ENCODE peak calls at places on chromosomes 3 and 15, in six cellular contexts. E is A549, Z is AG04450, N is fibroblast of lung, D is psoas muscle, G is AG10803. T is an unnamed sample.

GRCh38 chr15:41207687-41208448 is 22.7 kb downstream of the EXD1 start:
- DNase-seq in E (no peak), Z (peak), N (peak), D (no peak), G (peak), T (peak)

GRCh38 chr3:169999433-169999832 is 32.8 kb downstream of the SEC62 start:
- DNase-seq in E (no peak), Z (no peak), N (no peak), D (no peak), G (no peak), T (no peak)

GRCh38 chr15:89439764-89440163 is 56.6 kb downstream of the RHCG start:
- DNase-seq in E (no peak), Z (no peak), N (no peak), D (no peak), G (no peak), T (no peak)

GRCh38 chr3:37736632-37737031 is 125.0 kb upstream of the CTDSPL start:
- DNase-seq in E (no peak), Z (no peak), N (peak), D (no peak), G (no peak), T (peak)

GRCh38 chr15:73965730-73966103 is 26.4 kb downstream of the STOML1 start:
- DNase-seq in E (no peak), Z (no peak), N (peak), D (no peak), G (peak), T (peak)

GRCh38 chr3:73563896-73564582 is 60.7 kb downstream of the PDZRN3 start:
- DNase-seq in E (no peak), Z (no peak), N (no peak), D (no peak), G (peak), T (no peak)

GRCh38 chr15:99174567-99174966 is 69.7 kb downstream of the SYNM start:
- DNase-seq in E (no peak), Z (no peak), N (no peak), D (peak), G (no peak), T (peak)

GRCh38 chr3:30538787-30539186 is 67.6 kb upstream of the TGFBR2 start:
- DNase-seq in E (peak), Z (peak), N (peak), D (no peak), G (peak), T (peak)

GRCh38 chr15:85687329-85687728 is 107.4 kb downstream of the KLHL25 start:
- DNase-seq in E (no peak), Z (no peak), N (no peak), D (no peak), G (no peak), T (no peak)

GRCh38 chr3:90091557-90091956 is 984.1 kb downstream of the EPHA3 start:
- DNase-seq in E (peak), Z (no peak), N (peak), D (no peak), G (peak), T (peak)

GRCh38 chr15:69092159-69092558 is 68.3 kb upstream of the GLCE start:
- DNase-seq in E (peak), Z (no peak), N (peak), D (no peak), G (peak), T (peak)

GRCh38 chr3:65914032-65914739 is 124.5 kb downstream of the MAGI1 start:
- DNase-seq in E (no peak), Z (no peak), N (peak), D (no peak), G (no peak), T (no peak)

GRCh38 chr3:65915477-65915876 is 123.2 kb downstream of the MAGI1 start:
- DNase-seq in E (no peak), Z (no peak), N (no peak), D (no peak), G (no peak), T (no peak)

GRCh38 chr3:65908588-65908987 is 130.1 kb downstream of the MAGI1 start:
- DNase-seq in E (no peak), Z (no peak), N (no peak), D (no peak), G (no peak), T (no peak)

GRCh38 chr3:65914740-65915366 is 123.9 kb downstream of the MAGI1 start:
- DNase-seq in E (no peak), Z (no peak), N (peak), D (no peak), G (no peak), T (no peak)

GRCh38 chr3:65912647-65913046 is 126.1 kb downstream of the MAGI1 start:
- DNase-seq in E (no peak), Z (no peak), N (no peak), D (no peak), G (no peak), T (no peak)
- TF ChIP-seq CTCF in E (no peak), Z (no peak), N (no peak), D (no peak), G (no peak), T (no peak)

GRCh38 chr15:66966256-66966655 is 99.1 kb upstream of the SMAD3 start:
- DNase-seq in E (no peak), Z (no peak), N (no peak), D (no peak), G (no peak), T (no peak)

GRCh38 chr15:66963710-66964109 is 101.7 kb upstream of the SMAD3 start:
- DNase-seq in E (no peak), Z (no peak), N (no peak), D (no peak), G (no peak), T (no peak)

GRCh38 chr15:66964791-66965190 is 100.6 kb upstream of the SMAD3 start:
- DNase-seq in E (no peak), Z (no peak), N (no peak), D (no peak), G (no peak), T (no peak)

GRCh38 chr15:66964111-66964738 is 101.2 kb upstream of the SMAD3 start:
- DNase-seq in E (no peak), Z (no peak), N (no peak), D (no peak), G (no peak), T (no peak)

GRCh38 chr15:66965201-66965900 is 100.1 kb upstream of the SMAD3 start:
- DNase-seq in E (no peak), Z (no peak), N (no peak), D (no peak), G (no peak), T (no peak)
- H3K4me3 ChIP-seq in E (no peak), Z (no peak), N (no peak), D (no peak), G (no peak), T (no peak)

GRCh38 chr3:122760457-122761271 is 33.0 kb downstream of the HSPBAP1 start:
- DNase-seq in E (no peak), Z (no peak), N (no peak), D (no peak), G (peak), T (no peak)

GRCh38 chr3:122758877-122759670 is 34.6 kb downstream of the HSPBAP1 start:
- DNase-seq in E (no peak), Z (no peak), N (peak), D (no peak), G (peak), T (peak)

GRCh38 chr3:122754867-122755835 is 38.5 kb downstream of the HSPBAP1 start:
- DNase-seq in E (peak), Z (no peak), N (peak), D (no peak), G (peak), T (peak)
- TF ChIP-seq CTCF in E (peak), Z (peak), N (peak), D (peak), G (peak), T (peak)

DNA sequence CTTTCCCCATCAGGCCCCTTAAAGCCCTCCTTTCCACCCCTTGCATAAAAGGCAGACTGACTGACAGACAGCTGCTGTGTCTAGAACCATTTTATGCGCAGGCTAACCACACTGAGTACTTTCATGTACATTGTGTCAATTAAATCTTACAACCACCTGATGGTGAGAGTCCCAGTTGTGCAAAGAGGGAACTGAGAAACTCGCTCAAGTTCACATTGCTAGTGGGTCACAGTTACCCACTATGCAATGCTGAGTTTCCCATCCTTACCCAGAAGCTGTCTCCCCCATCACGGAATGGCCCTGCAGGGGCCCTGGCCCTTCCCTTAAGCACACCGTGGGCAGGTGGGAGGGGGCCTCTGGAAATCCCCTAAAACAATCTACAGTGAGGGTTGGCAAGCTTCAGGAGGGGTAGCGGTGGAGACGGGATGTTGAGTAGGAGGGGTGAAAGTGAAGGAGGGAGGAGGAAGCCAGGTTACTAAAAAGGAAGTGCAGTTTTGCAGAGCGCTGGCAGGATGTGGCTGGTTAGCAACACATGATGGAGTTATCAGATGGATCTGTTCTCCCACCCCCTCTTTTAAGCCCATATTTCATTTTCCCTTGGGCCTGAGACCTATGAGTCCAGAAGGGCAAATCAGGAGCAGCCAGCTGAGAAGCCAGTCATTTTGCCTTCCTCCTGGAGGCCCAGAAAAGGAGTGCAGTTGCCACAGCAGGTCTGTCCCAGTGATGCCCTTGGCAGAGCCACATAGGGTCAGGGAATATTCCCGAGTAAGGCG is 30.0 kb downstream of the STARD5 start:
- DNase-seq in E (no peak), Z (no peak), N (no peak), D (no peak), G (no peak), T (no peak)
- H3K4me3 ChIP-seq in E (no peak), Z (no peak), N (no peak), D (no peak), G (no peak), T (no peak)

GRCh38 chr3:114336857-114337256 is 43.0 kb downstream of the TIGIT start:
- DNase-seq in E (no peak), Z (no peak), N (no peak), D (no peak), G (no peak), T (no peak)

GRCh38 chr3:114338651-114339357 is 45.0 kb downstream of the TIGIT start:
- DNase-seq in E (no peak), Z (no peak), N (no peak), D (no peak), G (no peak), T (no peak)

GRCh38 chr3:114333923-114334240 is 40.1 kb downstream of the TIGIT start:
- DNase-seq in E (no peak), Z (no peak), N (no peak), D (no peak), G (no peak), T (no peak)

GRCh38 chr3:114333180-114333922 is 39.5 kb downstream of the TIGIT start:
- DNase-seq in E (no peak), Z (no peak), N (no peak), D (no peak), G (no peak), T (peak)

GRCh38 chr3:114336122-114336697 is 42.4 kb downstream of the TIGIT start:
- DNase-seq in E (no peak), Z (no peak), N (peak), D (no peak), G (peak), T (peak)
- TF ChIP-seq CTCF in E (peak), Z (peak), N (peak), D (peak), G (peak), T (peak)

DNA sequence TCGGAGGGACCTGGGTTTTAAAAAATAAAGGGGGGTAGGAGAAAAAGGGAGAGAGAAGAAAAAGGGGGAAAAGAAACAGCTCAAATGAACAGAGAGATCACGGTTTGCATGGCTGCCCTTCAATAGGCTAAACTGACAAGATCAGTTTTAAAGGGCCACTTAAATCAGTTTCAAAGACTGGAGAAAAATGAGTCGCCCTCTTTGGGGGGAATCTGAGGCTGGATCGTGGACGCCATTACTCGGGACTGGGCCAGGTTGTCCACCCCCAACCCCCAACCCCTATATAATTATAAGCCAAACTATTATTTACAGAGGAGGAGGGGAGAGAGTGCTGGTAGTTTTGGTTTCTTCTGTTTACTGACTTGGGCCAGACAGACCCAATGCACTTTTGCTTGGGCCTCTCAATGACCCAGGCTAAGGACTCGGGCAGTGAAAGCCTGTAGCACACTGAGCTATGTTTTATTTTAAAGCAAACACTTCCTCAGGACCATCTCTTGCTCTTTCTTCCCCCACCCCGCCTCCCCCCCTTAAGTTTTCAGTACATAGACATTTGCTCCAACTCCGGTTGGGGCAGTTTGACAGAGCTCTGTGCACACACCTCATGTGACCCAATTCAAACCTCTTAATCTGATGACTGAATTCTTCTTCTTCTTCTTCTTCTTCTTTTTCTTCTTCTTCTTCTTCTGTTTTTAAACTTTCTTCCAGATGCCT is 6.3 kb downstream of the NR2F2 start:
- DNase-seq in E (no peak), Z (no peak), N (peak), D (no peak), G (no peak), T (no peak)
- H3K4me3 ChIP-seq in E (peak), Z (peak), N (peak), D (peak), G (peak), T (peak)

GRCh38 chr15:71237456-71238188 is 122.4 kb downstream of the THSD4 start:
- DNase-seq in E (peak), Z (peak), N (peak), D (no peak), G (peak), T (peak)
- TF ChIP-seq CTCF in E (no peak), Z (no peak), N (no peak), D (no peak), G (no peak), T (no peak)

GRCh38 chr3:180335056-180335455 is 266.9 kb upstream of the TTC14 start:
- DNase-seq in E (no peak), Z (no peak), N (no peak), D (no peak), G (no peak), T (no peak)
- H3K4me3 ChIP-seq in E (no peak), Z (no peak), N (no peak), D (no peak), G (no peak), T (no peak)

DNA sequence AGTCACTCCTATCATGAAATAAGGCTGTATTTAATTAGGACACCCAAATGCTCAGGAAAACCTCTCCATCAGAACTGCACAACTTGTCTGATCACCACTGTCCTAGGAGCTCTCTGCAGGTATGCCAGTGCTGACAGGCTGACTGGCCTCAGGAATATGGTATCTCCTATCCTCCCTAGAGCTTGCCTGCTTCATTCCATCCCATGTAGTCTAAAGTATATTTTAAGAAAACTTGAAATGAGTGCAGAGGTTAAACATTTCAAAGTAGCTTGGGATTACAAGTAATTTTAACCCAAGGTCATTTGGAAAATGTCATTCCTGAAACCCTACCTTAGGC is 23.7 kb downstream of the FILIP1L start:
- DNase-seq in E (no peak), Z (no peak), N (no peak), D (no peak), G (no peak), T (no peak)
- TF ChIP-seq CTCF in E (no peak), Z (no peak), N (no peak), D (no peak), G (no peak), T (no peak)

GRCh38 chr3:112297714-112298113 is 3.7 kb upstream of the SLC9C1 start:
- DNase-seq in E (no peak), Z (no peak), N (no peak), D (no peak), G (no peak), T (peak)
- H3K4me3 ChIP-seq in E (no peak), Z (no peak), N (no peak), D (no peak), G (no peak), T (no peak)